ENCODE peak calls at places on chromosomes 1 and 21, in ten cellular contexts. U, O, D, S, V, C, B, P, R and J are unnamed samples.

GRCh38 chr1:101317590-101317989 is 80.8 kb downstream of the S1PR1 start:
- DNase-seq in U (no peak), O (no peak), D (peak; percentile 32), S (no peak), V (no peak), C (no peak), B (no peak), P (no peak), R (no peak), J (no peak)

GRCh38 chr1:245730796-245731195 is 576.0 kb downstream of the KIF26B start:
- DNase-seq in U (no peak), O (no peak), D (no peak), S (no peak), V (no peak), C (no peak), B (no peak), P (no peak), R (no peak), J (no peak)

GRCh38 chr1:224180783-224181452 is 2.1 kb upstream of the DEGS1 start:
- DNase-seq in U (peak; percentile 22), O (no peak), D (no peak), S (no peak), V (no peak), C (no peak), B (no peak), P (no peak), R (no peak), J (no peak)

GRCh38 chr1:210455840-210456603 is 127.3 kb downstream of the HHAT start:
- DNase-seq in U (no peak), O (no peak), D (no peak), S (no peak), V (no peak), C (no peak), B (no peak), P (no peak), R (no peak), J (no peak)

GRCh38 chr1:212827831-212828278 is 19.6 kb downstream of the SPATA45 start:
- DNase-seq in U (no peak), O (no peak), D (no peak), S (no peak), V (no peak), C (no peak), B (no peak), P (no peak), R (no peak), J (no peak)

GRCh38 chr1:207861442-207862177 is 49.3 kb downstream of the CD34 start:
- DNase-seq in U (no peak), O (no peak), D (no peak), S (no peak), V (no peak), C (no peak), B (no peak), P (no peak), R (no peak), J (no peak)

GRCh38 chr1:43225168-43225567 is 44.6 kb upstream of the TMEM125 start:
- DNase-seq in U (peak; percentile 40), O (peak; percentile 26), D (no peak), S (no peak), V (peak; percentile 17), C (no peak), B (peak; percentile 40), P (no peak), R (no peak), J (no peak)

GRCh38 chr21:34909492-34910292 is 139.4 kb downstream of the RUNX1 start:
- DNase-seq in U (no peak), O (no peak), D (no peak), S (no peak), V (no peak), C (no peak), B (no peak), P (no peak), R (no peak), J (peak; percentile 31)

GRCh38 chr1:238331557-238331956 is 440.8 kb upstream of the ZP4 start:
- DNase-seq in U (no peak), O (no peak), D (no peak), S (no peak), V (no peak), C (no peak), B (no peak), P (no peak), R (no peak), J (no peak)

GRCh38 chr1:40977721-40978120 is 1.8 kb upstream of the CTPS1 start:
- DNase-seq in U (no peak), O (no peak), D (no peak), S (no peak), V (no peak), C (no peak), B (peak; percentile 43), P (no peak), R (no peak), J (peak; percentile 37)

GRCh38 chr1:19512545-19512944 is 27.2 kb upstream of the CAPZB start:
- DNase-seq in U (no peak), O (no peak), D (no peak), S (no peak), V (no peak), C (no peak), B (no peak), P (no peak), R (no peak), J (no peak)

GRCh38 chr1:29457496-29458368 is 221.4 kb downstream of the PTPRU start:
- DNase-seq in U (no peak), O (no peak), D (no peak), S (no peak), V (no peak), C (no peak), B (no peak), P (no peak), R (no peak), J (no peak)

GRCh38 chr1:206684478-206685255 is at the start of gene MAPKAPK2:
- DNase-seq in U (peak; percentile 87), O (peak; percentile 48), D (peak; percentile 68), S (peak; percentile 69), V (no peak), C (peak; percentile 77), B (no peak), P (peak; percentile 88), R (peak; percentile 85), J (peak; percentile 94)

GRCh38 chr1:19738106-19738505 is 61.6 kb downstream of the TMCO4 start:
- DNase-seq in U (no peak), O (no peak), D (no peak), S (no peak), V (no peak), C (no peak), B (no peak), P (no peak), R (no peak), J (no peak)

GRCh38 chr1:218361298-218362065 is 16.3 kb downstream of the TGFB2 start:
- DNase-seq in U (no peak), O (peak; percentile 81), D (no peak), S (no peak), V (no peak), C (no peak), B (peak; percentile 38), P (no peak), R (no peak), J (peak; percentile 76)

GRCh38 chr1:61318319-61319125 is 236.2 kb downstream of the NFIA start:
- DNase-seq in U (no peak), O (peak; percentile 85), D (no peak), S (no peak), V (peak; percentile 43), C (no peak), B (peak; percentile 69), P (no peak), R (no peak), J (peak; percentile 88)

GRCh38 chr1:54406339-54407181 is at the start of gene SSBP3:
- DNase-seq in U (peak; percentile 93), O (peak; percentile 95), D (peak; percentile 92), S (peak; percentile 91), V (peak; percentile 50), C (peak; percentile 97), B (peak; percentile 93), P (peak; percentile 94), R (peak; percentile 96), J (peak; percentile 97)
- TF ChIP-seq CTCF in U (peak; percentile 43), O (peak; percentile 6), D (no peak), S (peak; percentile 35), V (no peak), C (no peak), B (peak; percentile 30), P (no peak), R (peak; percentile 37), J (no peak)

GRCh38 chr1:62849031-62849430 is 65.1 kb downstream of the ATG4C start:
- DNase-seq in U (peak; percentile 4), O (no peak), D (no peak), S (no peak), V (no peak), C (no peak), B (no peak), P (no peak), R (no peak), J (no peak)
- TF ChIP-seq CTCF in U (peak; percentile 64), O (no peak), D (no peak), S (no peak), V (peak; percentile 18), C (no peak), B (peak; percentile 22), P (no peak), R (no peak), J (no peak)

GRCh38 chr1:240092301-240093119 is 827 bp downstream of the FMN2 start:
- DNase-seq in U (no peak), O (peak; percentile 38), D (peak; percentile 31), S (peak; percentile 30), V (no peak), C (no peak), B (peak; percentile 60), P (no peak), R (peak; percentile 73), J (peak; percentile 37)
- TF ChIP-seq CTCF in U (no peak), O (no peak), D (no peak), S (peak; percentile 36), V (peak; percentile 35), C (no peak), B (peak; percentile 67), P (peak; percentile 13), R (no peak), J (no peak)

GRCh38 chr1:90358448-90358847 is 358.7 kb downstream of the BARHL2 start:
- DNase-seq in U (no peak), O (no peak), D (no peak), S (no peak), V (no peak), C (no peak), B (no peak), P (no peak), R (no peak), J (no peak)
- TF ChIP-seq CTCF in U (no peak), O (no peak), D (no peak), S (no peak), V (no peak), C (no peak), B (no peak), P (no peak), R (no peak), J (no peak)

DNA sequence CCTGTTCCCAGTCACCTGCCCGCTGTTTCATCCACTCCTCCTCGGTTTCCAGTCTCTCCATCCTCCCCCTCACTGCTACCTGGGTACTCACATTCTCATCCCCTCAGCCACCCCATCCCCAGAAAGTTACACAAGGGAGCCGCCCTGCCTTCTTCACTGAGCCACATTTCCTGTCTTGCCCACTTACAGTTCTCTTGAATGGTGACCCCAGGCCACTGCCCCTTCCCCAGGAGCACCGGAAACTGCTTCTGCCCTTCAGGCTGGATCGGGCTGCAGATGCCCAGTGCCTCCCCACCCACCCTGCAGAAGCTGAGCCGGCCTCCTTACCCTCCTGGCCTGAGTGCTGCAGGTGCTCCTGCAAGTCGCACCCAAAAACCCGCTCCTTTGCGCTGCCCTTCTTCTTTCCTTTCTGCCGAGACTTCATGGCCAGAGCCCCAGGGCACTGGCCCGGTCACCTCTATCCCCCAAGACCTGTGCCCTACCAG is 448 bp downstream of the ARHGAP30 start:
- DNase-seq in U (peak; percentile 41), O (no peak), D (no peak), S (no peak), V (no peak), C (no peak), B (no peak), P (no peak), R (no peak), J (no peak)
- TF ChIP-seq CTCF in U (no peak), O (no peak), D (no peak), S (no peak), V (no peak), C (no peak), B (no peak), P (no peak), R (no peak), J (no peak)